ENCODE peak calls at places on chromosomes 3 and 15, in four cellular contexts. Z is K562, H is GM12891, W is GM12878. J is an unnamed sample.

GRCh38 chr3:9149566-9149965 is 99.9 kb downstream of the SRGAP3 start:
- DNase-seq in H (no peak), W (no peak), Z (no peak), J (no peak)

GRCh38 chr15:33201376-33202189 is 7.1 kb upstream of the FMN1 start:
- DNase-seq in Z (no peak), W (peak), H (peak), J (no peak)

GRCh38 chr15:44882499-44882968 is 74.0 kb upstream of the TERB2 start:
- DNase-seq in W (peak), Z (no peak), H (no peak), J (no peak)

GRCh38 chr3:32340639-32341365 is 50.9 kb upstream of the CMTM7 start:
- DNase-seq in Z (no peak), W (no peak), H (no peak), J (no peak)

GRCh38 chr3:119230071-119230470 is 10.6 kb downstream of the B4GALT4 start:
- DNase-seq in H (no peak), Z (no peak), W (no peak), J (no peak)

GRCh38 chr3:189275852-189276251 is 104.1 kb downstream of the TPRG1 start:
- DNase-seq in Z (no peak), H (no peak), W (no peak), J (no peak)

GRCh38 chr3:193772389-193772788 is 179.4 kb downstream of the OPA1 start:
- DNase-seq in Z (no peak), H (no peak), W (no peak), J (no peak)

GRCh38 chr3:45199837-45200648 is 26.0 kb downstream of the TMEM158 start:
- DNase-seq in H (no peak), Z (peak), W (no peak), J (no peak)

GRCh38 chr3:38563070-38563901 is 67.1 kb downstream of the EXOG start:
- DNase-seq in H (no peak), W (no peak), Z (no peak), J (no peak)

GRCh38 chr3:70824078-70824477 is 511.6 kb upstream of the MDFIC2 start:
- DNase-seq in H (no peak), Z (no peak), W (no peak), J (no peak)

GRCh38 chr15:68369931-68370767 is 61.8 kb downstream of the ITGA11 start:
- DNase-seq in Z (no peak), H (no peak), W (no peak), J (no peak)

GRCh38 chr3:33839283-33839682 is 40.9 kb downstream of the PDCD6IP start:
- DNase-seq in H (no peak), Z (no peak), W (no peak), J (no peak)

GRCh38 chr3:174960898-174961297 is 101.8 kb downstream of the NAALADL2 start:
- DNase-seq in W (no peak), H (no peak), Z (no peak), J (no peak)

GRCh38 chr3:50316657-50317242 is 5.8 kb downstream of the HYAL2 start:
- DNase-seq in H (no peak), W (no peak), Z (peak), J (no peak)

GRCh38 chr3:31532587-31533168 is at the start of gene STT3B:
- DNase-seq in Z (peak), W (peak), H (peak), J (no peak)

GRCh38 chr3:132268956-132269355 is 48.3 kb upstream of the ACP3 start:
- DNase-seq in H (no peak), W (no peak), Z (peak), J (peak)

GRCh38 chr3:184596886-184597575 is 35.4 kb downstream of the EPHB3 start:
- DNase-seq in H (no peak), W (no peak), Z (no peak), J (no peak)

GRCh38 chr3:129622418-129622872 is 16.0 kb upstream of the PLXND1 start:
- DNase-seq in Z (no peak), W (no peak), H (no peak), J (no peak)

GRCh38 chr15:90315276-90315982 is 36.7 kb upstream of the ZNF774 start:
- DNase-seq in Z (no peak), H (no peak), W (no peak), J (no peak)

GRCh38 chr3:168517514-168518071 is 421.9 kb upstream of the GOLIM4 start:
- DNase-seq in Z (no peak), H (no peak), W (peak), J (no peak)

GRCh38 chr3:183410280-183410679 is 18.1 kb downstream of the MCF2L2 start:
- DNase-seq in Z (peak), W (no peak), H (no peak), J (no peak)

GRCh38 chr3:52483577-52484495 is 11.3 kb upstream of the STAB1 start:
- DNase-seq in H (no peak), W (no peak), Z (no peak), J (no peak)

GRCh38 chr3:130473416-130473815 is 43.6 kb upstream of the COL6A6 start:
- DNase-seq in W (no peak), H (no peak), Z (no peak), J (no peak)

GRCh38 chr3:172666181-172666872 is 44.5 kb downstream of the NCEH1 start:
- DNase-seq in H (no peak), W (no peak), Z (no peak), J (no peak)

GRCh38 chr3:64687781-64688515 is at the start of gene ADAMTS9:
- DNase-seq in H (no peak), W (no peak), Z (no peak), J (no peak)

GRCh38 chr15:43792761-43793493 is 807 bp downstream of the SERF2 start:
- DNase-seq in H (no peak), Z (peak), W (no peak), J (no peak)

GRCh38 chr3:10004960-10005564 is 18.4 kb upstream of the EMC3 start:
- DNase-seq in Z (no peak), H (no peak), W (no peak), J (no peak)

GRCh38 chr3:33575313-33575712 is 135.1 kb upstream of the UBP1 start:
- DNase-seq in W (no peak), Z (no peak), H (no peak), J (peak)

GRCh38 chr3:134065252-134065651 is 35.5 kb upstream of the SLCO2A1 start:
- DNase-seq in H (no peak), W (no peak), Z (no peak), J (no peak)

GRCh38 chr15:31200735-31201151 is 99.2 kb upstream of the TRPM1 start:
- DNase-seq in Z (peak), H (peak), W (no peak), J (no peak)

GRCh38 chr15:67068724-67069400 is 3.5 kb downstream of the SMAD3 start:
- DNase-seq in Z (no peak), H (no peak), W (no peak), J (no peak)

GRCh38 chr3:127132876-127133275 is 60.1 kb upstream of the PRR23E start:
- DNase-seq in Z (no peak), W (no peak), H (no peak), J (no peak)

GRCh38 chr3:30516238-30516637 is 90.2 kb upstream of the TGFBR2 start:
- DNase-seq in H (no peak), W (no peak), Z (no peak), J (no peak)

GRCh38 chr3:134432236-134432635 is 53.5 kb downstream of the ANAPC13 start:
- DNase-seq in W (no peak), Z (no peak), H (no peak), J (no peak)

DNA sequence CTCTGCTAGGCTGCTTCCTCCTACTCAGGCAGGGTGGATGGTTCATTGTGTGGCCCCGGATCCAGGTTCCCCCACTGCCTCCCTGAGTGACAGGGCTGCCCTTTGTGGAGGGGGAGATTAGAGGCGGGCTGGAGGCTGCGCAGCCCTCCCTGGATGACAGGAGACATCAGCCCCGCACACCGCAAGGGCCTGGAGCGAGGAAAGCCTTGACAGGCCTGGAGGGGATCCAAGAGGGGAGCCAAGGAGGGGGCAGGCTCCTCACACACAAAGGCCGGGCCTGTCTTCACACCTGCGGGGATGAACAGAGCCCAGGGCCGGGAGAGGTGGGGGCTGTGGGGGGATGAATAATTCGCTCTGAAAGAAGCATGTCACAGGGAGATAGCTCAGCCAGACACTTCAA is 72.9 kb downstream of the RPN1 start:
- DNase-seq in H (no peak), W (no peak), Z (peak), J (no peak)
- TF ChIP-seq SPI1 in H (no peak), W (no peak), Z (no peak), J (no peak)

GRCh38 chr3:15347104-15347736 is 14.8 kb upstream of the SH3BP5 start:
- DNase-seq in H (no peak), W (no peak), Z (no peak), J (no peak)
- TF ChIP-seq SPI1 in H (no peak), W (no peak), Z (no peak), J (no peak)

GRCh38 chr3:186570941-186571643 is 572 bp downstream of the DNAJB11 start:
- DNase-seq in H (no peak), Z (no peak), W (no peak), J (no peak)

GRCh38 chr3:186567072-186567921 is at the start of gene TBCCD1:
- DNase-seq in W (peak), Z (peak), H (peak), J (peak)

GRCh38 chr3:186570096-186570940 is at the start of gene DNAJB11:
- DNase-seq in W (peak), H (peak), Z (peak), J (peak)

GRCh38 chr3:186569779-186570095 is 783 bp upstream of the DNAJB11 start:
- DNase-seq in W (no peak), H (no peak), Z (no peak), J (no peak)

GRCh38 chr3:186571644-186572013 is 1.1 kb downstream of the DNAJB11 start:
- DNase-seq in Z (no peak), H (no peak), W (no peak), J (no peak)
- TF ChIP-seq SPI1 in Z (peak), H (peak), W (peak), J (peak)

GRCh38 chr3:449711-450110 is 253.1 kb downstream of the CHL1 start:
- DNase-seq in Z (no peak), H (no peak), W (no peak), J (no peak)
- TF ChIP-seq SPI1 in Z (no peak), H (no peak), W (no peak), J (no peak)